ENCODE peak calls at places on chromosomes 11 and 22, in ten cellular contexts. One of them, this sample, is unnamed.
A peak's percentile ranks its signal among the peaks of the same experiment; 100 is the strongest.

GRCh38 chr11:126874831-126875230 is 125.7 kb downstream of the KIRREL3 start:
- DNase-seq in WTC11: peak; percentile 34
- DNase-seq in activated naive CD4-positive, alpha-beta T cell treated with Interleukin-2 at 50 U/mL for 16 hours: no peak
- DNase-seq in stimulated activated CD8-positive, alpha-beta memory T cell treated with anti-CD3 and anti-CD28 coated beads, Interleukin-12 subunit alpha, Interleukin-12 subunit beta, amount 100 ng/mL, for 4 hours: no peak
- DNase-seq in psoas muscle: no peak
- DNase-seq in islet precursor cell: no peak
- DNase-seq in fibroblast of the conjunctiva: no peak
- DNase-seq in uterus: no peak
- DNase-seq in stimulated activated CD4-positive, alpha-beta T cell treated with anti-CD3 and anti-CD28 coated beads, Interleukin-15, amount 100 ng/mL, for 24 hours: no peak
- DNase-seq in C1 segment of cervical spinal cord: no peak
- DNase-seq in this sample: no peak

GRCh38 chr22:43515902-43516301 is 104.1 kb downstream of the MPPED1 start:
- DNase-seq in fibroblast of the conjunctiva: no peak
- DNase-seq in psoas muscle: no peak
- DNase-seq in WTC11: peak; percentile 82
- DNase-seq in islet precursor cell: no peak
- DNase-seq in activated naive CD4-positive, alpha-beta T cell treated with Interleukin-2 at 50 U/mL for 16 hours: no peak
- DNase-seq in uterus: no peak
- DNase-seq in stimulated activated CD8-positive, alpha-beta memory T cell treated with anti-CD3 and anti-CD28 coated beads, Interleukin-12 subunit alpha, Interleukin-12 subunit beta, amount 100 ng/mL, for 4 hours: no peak
- DNase-seq in C1 segment of cervical spinal cord: no peak
- DNase-seq in stimulated activated CD4-positive, alpha-beta T cell treated with anti-CD3 and anti-CD28 coated beads, Interleukin-15, amount 100 ng/mL, for 24 hours: no peak
- DNase-seq in this sample: no peak

GRCh38 chr22:48161354-48161753 is 1398.9 kb downstream of the TBC1D22A start:
- DNase-seq in activated naive CD4-positive, alpha-beta T cell treated with Interleukin-2 at 50 U/mL for 16 hours: no peak
- DNase-seq in WTC11: no peak
- DNase-seq in stimulated activated CD8-positive, alpha-beta memory T cell treated with anti-CD3 and anti-CD28 coated beads, Interleukin-12 subunit alpha, Interleukin-12 subunit beta, amount 100 ng/mL, for 4 hours: no peak
- DNase-seq in uterus: no peak
- DNase-seq in stimulated activated CD4-positive, alpha-beta T cell treated with anti-CD3 and anti-CD28 coated beads, Interleukin-15, amount 100 ng/mL, for 24 hours: no peak
- DNase-seq in islet precursor cell: no peak
- DNase-seq in C1 segment of cervical spinal cord: no peak
- DNase-seq in fibroblast of the conjunctiva: no peak
- DNase-seq in psoas muscle: no peak
- DNase-seq in this sample: no peak

GRCh38 chr11:123313261-123313660 is 116.8 kb upstream of the GRAMD1B start:
- DNase-seq in fibroblast of the conjunctiva: no peak
- DNase-seq in C1 segment of cervical spinal cord: no peak
- DNase-seq in WTC11: no peak
- DNase-seq in stimulated activated CD8-positive, alpha-beta memory T cell treated with anti-CD3 and anti-CD28 coated beads, Interleukin-12 subunit alpha, Interleukin-12 subunit beta, amount 100 ng/mL, for 4 hours: no peak
- DNase-seq in psoas muscle: no peak
- DNase-seq in uterus: no peak
- DNase-seq in activated naive CD4-positive, alpha-beta T cell treated with Interleukin-2 at 50 U/mL for 16 hours: no peak
- DNase-seq in stimulated activated CD4-positive, alpha-beta T cell treated with anti-CD3 and anti-CD28 coated beads, Interleukin-15, amount 100 ng/mL, for 24 hours: no peak
- DNase-seq in islet precursor cell: no peak
- DNase-seq in this sample: no peak

GRCh38 chr11:91978747-91979146 is 245.9 kb upstream of the FAT3 start:
- DNase-seq in fibroblast of the conjunctiva: no peak
- DNase-seq in psoas muscle: no peak
- DNase-seq in islet precursor cell: no peak
- DNase-seq in activated naive CD4-positive, alpha-beta T cell treated with Interleukin-2 at 50 U/mL for 16 hours: no peak
- DNase-seq in stimulated activated CD4-positive, alpha-beta T cell treated with anti-CD3 and anti-CD28 coated beads, Interleukin-15, amount 100 ng/mL, for 24 hours: no peak
- DNase-seq in stimulated activated CD8-positive, alpha-beta memory T cell treated with anti-CD3 and anti-CD28 coated beads, Interleukin-12 subunit alpha, Interleukin-12 subunit beta, amount 100 ng/mL, for 4 hours: no peak
- DNase-seq in WTC11: no peak
- DNase-seq in uterus: no peak
- DNase-seq in C1 segment of cervical spinal cord: no peak
- DNase-seq in this sample: no peak

GRCh38 chr11:12841946-12842630 is 167.0 kb upstream of the RASSF10 start:
- DNase-seq in uterus: peak; percentile 46
- DNase-seq in psoas muscle: no peak
- DNase-seq in activated naive CD4-positive, alpha-beta T cell treated with Interleukin-2 at 50 U/mL for 16 hours: no peak
- DNase-seq in C1 segment of cervical spinal cord: no peak
- DNase-seq in stimulated activated CD8-positive, alpha-beta memory T cell treated with anti-CD3 and anti-CD28 coated beads, Interleukin-12 subunit alpha, Interleukin-12 subunit beta, amount 100 ng/mL, for 4 hours: no peak
- DNase-seq in WTC11: no peak
- DNase-seq in islet precursor cell: no peak
- DNase-seq in fibroblast of the conjunctiva: no peak
- DNase-seq in stimulated activated CD4-positive, alpha-beta T cell treated with anti-CD3 and anti-CD28 coated beads, Interleukin-15, amount 100 ng/mL, for 24 hours: no peak
- DNase-seq in this sample: no peak

GRCh38 chr11:44771252-44771734 is 44.5 kb downstream of the TSPAN18 start:
- DNase-seq in stimulated activated CD4-positive, alpha-beta T cell treated with anti-CD3 and anti-CD28 coated beads, Interleukin-15, amount 100 ng/mL, for 24 hours: no peak
- DNase-seq in islet precursor cell: no peak
- DNase-seq in fibroblast of the conjunctiva: no peak
- DNase-seq in psoas muscle: no peak
- DNase-seq in stimulated activated CD8-positive, alpha-beta memory T cell treated with anti-CD3 and anti-CD28 coated beads, Interleukin-12 subunit alpha, Interleukin-12 subunit beta, amount 100 ng/mL, for 4 hours: no peak
- DNase-seq in C1 segment of cervical spinal cord: no peak
- DNase-seq in activated naive CD4-positive, alpha-beta T cell treated with Interleukin-2 at 50 U/mL for 16 hours: no peak
- DNase-seq in uterus: peak; percentile 0
- DNase-seq in WTC11: no peak
- DNase-seq in this sample: no peak

GRCh38 chr11:86938900-86939880 is 16.0 kb downstream of the FZD4 start:
- DNase-seq in islet precursor cell: no peak
- DNase-seq in activated naive CD4-positive, alpha-beta T cell treated with Interleukin-2 at 50 U/mL for 16 hours: no peak
- DNase-seq in WTC11: no peak
- DNase-seq in C1 segment of cervical spinal cord: no peak
- DNase-seq in psoas muscle: no peak
- DNase-seq in stimulated activated CD4-positive, alpha-beta T cell treated with anti-CD3 and anti-CD28 coated beads, Interleukin-15, amount 100 ng/mL, for 24 hours: no peak
- DNase-seq in uterus: no peak
- DNase-seq in fibroblast of the conjunctiva: no peak
- DNase-seq in stimulated activated CD8-positive, alpha-beta memory T cell treated with anti-CD3 and anti-CD28 coated beads, Interleukin-12 subunit alpha, Interleukin-12 subunit beta, amount 100 ng/mL, for 4 hours: no peak
- DNase-seq in this sample: no peak